ENCODE peak calls at places on chromosomes 13 and 19, in ten cellular contexts. N, B, D, H, M, W, L, F, C and O are unnamed samples.

GRCh38 chr19:14091086-14091884 is 734 bp upstream of the SAMD1 start:
- DNase-seq in F (peak), D (no peak), W (peak), M (no peak), L (peak), N (no peak), H (peak), B (no peak), C (no peak), O (peak)

GRCh38 chr19:10288662-10289166 is 1.0 kb upstream of the ICAM5 start:
- DNase-seq in D (no peak), M (no peak), B (peak), W (no peak), N (no peak), L (no peak), F (no peak), C (peak), H (peak), O (no peak)

GRCh38 chr19:49560358-49560900 is 19.9 kb downstream of the NOSIP start:
- DNase-seq in B (no peak), D (peak), L (no peak), M (no peak), C (no peak), N (no peak), W (no peak), H (peak), F (no peak), O (no peak)

GRCh38 chr13:50576156-50576555 is 267.3 kb downstream of the DLEU7 start:
- DNase-seq in L (no peak), H (no peak), W (no peak), D (no peak), M (no peak), F (no peak), C (no peak), B (peak), N (no peak), O (no peak)

GRCh38 chr19:30738047-30738446 is 365.9 kb downstream of the ZNF536 start:
- DNase-seq in D (no peak), M (no peak), W (no peak), F (no peak), L (no peak), B (no peak), H (no peak), C (no peak), N (no peak), O (no peak)

GRCh38 chr13:112119192-112120030 is 52.5 kb downstream of the SOX1 start:
- DNase-seq in N (no peak), W (no peak), D (no peak), H (no peak), F (no peak), L (no peak), M (no peak), B (peak), C (no peak), O (peak)

GRCh38 chr19:16376241-16376640 is 51.6 kb downstream of the KLF2 start:
- DNase-seq in C (no peak), L (no peak), F (no peak), D (no peak), B (no peak), M (no peak), N (no peak), H (no peak), W (no peak), O (no peak)

GRCh38 chr13:26679945-26680516 is 80.6 kb downstream of the GPR12 start:
- DNase-seq in D (no peak), M (no peak), C (peak), F (no peak), L (no peak), W (no peak), B (no peak), N (no peak), H (no peak), O (no peak)

GRCh38 chr13:21106089-21106488 is 44.7 kb upstream of the LATS2 start:
- DNase-seq in D (no peak), B (no peak), F (peak), C (no peak), L (no peak), W (no peak), M (no peak), H (no peak), N (no peak), O (no peak)

GRCh38 chr13:27971236-27971645 is 2.1 kb upstream of the CDX2 start:
- DNase-seq in L (no peak), H (no peak), W (peak), F (peak), N (no peak), D (no peak), B (peak), M (no peak), C (peak), O (no peak)

GRCh38 chr13:113495494-113496251 is 5.2 kb upstream of the DCUN1D2 start:
- DNase-seq in H (no peak), M (no peak), L (no peak), D (no peak), F (no peak), N (no peak), B (no peak), C (peak), W (peak), O (no peak)

GRCh38 chr19:49272204-49272603 is 52.8 kb downstream of the SLC6A16 start:
- DNase-seq in W (no peak), F (no peak), B (no peak), H (no peak), D (no peak), M (no peak), C (no peak), L (no peak), N (no peak), O (no peak)

GRCh38 chr19:7783991-7784421 is 21.0 kb downstream of the CLEC4M start:
- DNase-seq in L (no peak), H (no peak), W (peak), N (no peak), C (no peak), F (no peak), B (no peak), M (no peak), D (peak), O (no peak)

GRCh38 chr13:28147489-28147888 is 9.1 kb downstream of the PAN3 start:
- DNase-seq in L (no peak), D (no peak), B (no peak), M (no peak), C (no peak), F (no peak), N (no peak), H (no peak), W (no peak), O (no peak)

GRCh38 chr13:101401196-101401595 is 15.1 kb downstream of the NALCN start:
- DNase-seq in N (no peak), F (no peak), L (no peak), H (no peak), W (no peak), B (no peak), D (no peak), M (no peak), C (no peak), O (no peak)

GRCh38 chr19:40650749-40651305 is 39.6 kb downstream of the NUMBL start:
- DNase-seq in M (peak), W (no peak), L (peak), D (peak), B (no peak), F (peak), H (no peak), N (no peak), C (no peak), O (no peak)

GRCh38 chr19:40139533-40140287 is 49.0 kb upstream of the ZNF780A start:
- DNase-seq in B (no peak), D (no peak), C (peak), W (peak), F (no peak), M (no peak), L (no peak), H (peak), N (peak), O (no peak)

GRCh38 chr19:52910648-52911047 is 12.6 kb downstream of the ZNF888 start:
- DNase-seq in D (no peak), F (no peak), B (no peak), M (no peak), L (no peak), H (no peak), N (no peak), W (no peak), C (no peak), O (no peak)

GRCh38 chr19:11673608-11674041 is 65.1 kb downstream of the ZNF823 start:
- DNase-seq in M (peak), L (peak), C (peak), H (peak), D (peak), F (peak), B (peak), N (no peak), W (peak), O (peak)

GRCh38 chr13:42656136-42656535 is 82.2 kb downstream of the TNFSF11 start:
- DNase-seq in B (no peak), F (no peak), M (no peak), L (no peak), C (peak), W (no peak), H (no peak), D (no peak), N (no peak), O (no peak)

GRCh38 chr19:17754634-17755532 is 3.6 kb downstream of the FCHO1 start:
- DNase-seq in H (no peak), W (no peak), C (no peak), N (no peak), L (no peak), F (no peak), M (no peak), D (no peak), B (no peak), O (no peak)

GRCh38 chr13:38763446-38764381 is 76.8 kb downstream of the FREM2 start:
- DNase-seq in M (no peak), L (no peak), H (no peak), C (peak), F (no peak), D (no peak), N (no peak), W (peak), B (no peak), O (no peak)

GRCh38 chr19:3108775-3109174 is 14.6 kb downstream of the GNA11 start:
- DNase-seq in C (peak), F (no peak), D (peak), L (peak), B (peak), N (no peak), W (peak), M (peak), H (peak), O (no peak)

GRCh38 chr19:13260883-13261653 is 110.9 kb downstream of the IER2 start:
- DNase-seq in H (peak), F (peak), L (no peak), N (peak), D (no peak), B (peak), M (no peak), C (no peak), W (peak), O (no peak)

GRCh38 chr13:98489446-98490194 is 87.3 kb downstream of the STK24 start:
- DNase-seq in F (peak), M (peak), W (no peak), H (no peak), N (no peak), D (no peak), L (no peak), C (no peak), B (no peak), O (no peak)

GRCh38 chr13:111270765-111271164 is 49.7 kb upstream of the TEX29 start:
- DNase-seq in L (no peak), F (no peak), C (no peak), B (no peak), N (no peak), W (no peak), D (no peak), H (no peak), M (no peak), O (no peak)

GRCh38 chr19:1806184-1807029 is 5.7 kb downstream of the ATP8B3 start:
- DNase-seq in L (no peak), W (no peak), F (no peak), B (no peak), H (no peak), N (no peak), C (no peak), D (no peak), M (no peak), O (no peak)

GRCh38 chr19:42189133-42189532 is 28.3 kb downstream of the DEDD2 start:
- DNase-seq in W (no peak), N (no peak), D (no peak), L (no peak), B (no peak), M (no peak), C (no peak), F (no peak), H (no peak), O (no peak)

GRCh38 chr13:102097708-102098107 is 304.1 kb downstream of the FGF14 start:
- DNase-seq in C (no peak), B (no peak), H (no peak), W (no peak), D (no peak), L (no peak), N (no peak), F (no peak), M (no peak), O (no peak)

GRCh38 chr19:16372065-16372915 is 47.7 kb downstream of the KLF2 start:
- DNase-seq in D (no peak), N (no peak), W (no peak), M (no peak), L (no peak), C (no peak), H (no peak), B (no peak), F (no peak), O (no peak)

GRCh38 chr19:46697142-46697960 is 19.6 kb downstream of the PRKD2 start:
- DNase-seq in M (peak), L (peak), F (peak), C (peak), W (peak), D (peak), N (no peak), B (peak), H (peak), O (peak)

GRCh38 chr13:20815469-20815868 is 41.7 kb upstream of the EEF1AKMT1 start:
- DNase-seq in L (no peak), N (no peak), D (no peak), B (no peak), M (no peak), W (no peak), C (no peak), F (no peak), H (no peak), O (no peak)

DNA sequence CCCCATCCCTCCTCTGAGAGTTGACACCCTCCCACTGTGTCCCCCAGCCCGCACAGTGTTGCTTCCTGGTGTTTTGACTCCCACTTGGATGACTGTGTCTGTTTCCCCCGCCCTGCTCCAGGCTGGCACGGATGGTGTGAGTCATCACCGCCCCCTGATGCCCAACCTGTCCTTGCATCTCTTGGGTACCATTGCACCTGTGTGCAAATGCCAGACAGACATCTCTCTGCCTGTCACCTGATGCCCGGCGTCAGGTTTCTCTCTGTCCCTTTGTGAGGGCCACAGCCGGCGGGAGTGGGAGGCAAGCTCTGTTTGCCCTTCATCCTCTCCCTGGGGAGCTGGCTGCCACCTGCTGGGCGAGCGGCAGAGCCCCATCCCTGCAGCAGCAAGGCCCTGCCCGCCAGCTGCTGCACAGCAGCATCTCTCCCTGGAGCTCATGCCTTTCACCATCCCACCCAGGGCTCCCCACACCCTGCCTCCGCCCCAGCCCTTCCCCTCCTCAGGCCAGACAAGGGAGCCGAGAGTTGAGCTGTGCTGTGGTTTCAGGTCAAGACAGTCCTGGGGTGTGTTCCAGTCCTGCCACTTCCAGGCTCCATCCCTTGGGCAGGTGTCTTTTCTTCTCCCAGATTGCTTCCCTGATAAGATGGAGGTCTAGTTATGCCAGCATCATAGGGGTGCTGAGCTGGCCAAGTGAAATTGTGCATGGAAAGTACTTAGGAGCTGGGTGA is 29.7 kb downstream of the NKPD1 start:
- DNase-seq in W (peak), M (no peak), D (no peak), F (no peak), B (peak), N (no peak), L (no peak), C (peak), H (no peak), O (no peak)
- TF ChIP-seq CTCF in W (peak), M (no peak), D (no peak), F (no peak), B (no peak), N (no peak), L (no peak), C (no peak), H (no peak), O (no peak)

GRCh38 chr19:45323671-45324081 is 1.0 kb upstream of the CKM start:
- DNase-seq in W (peak), B (peak), L (no peak), H (no peak), M (peak), F (no peak), D (no peak), N (no peak), C (peak), O (no peak)
- H3K4me3 ChIP-seq in W (peak), B (peak), L (no peak), H (no peak), M (peak), F (peak), D (peak), N (no peak), C (peak), O (peak)

GRCh38 chr13:36359301-36359950 is 13.2 kb upstream of the SPART start:
- DNase-seq in M (no peak), F (no peak), W (no peak), B (no peak), N (no peak), L (no peak), D (no peak), C (no peak), H (no peak), O (no peak)

GRCh38 chr13:36358352-36358751 is 12.2 kb upstream of the SPART start:
- DNase-seq in F (no peak), L (no peak), D (no peak), M (no peak), H (no peak), B (no peak), C (no peak), W (no peak), N (no peak), O (no peak)

GRCh38 chr13:36362914-36363313 is 16.7 kb upstream of the SPART start:
- DNase-seq in L (no peak), W (no peak), B (no peak), H (no peak), D (no peak), C (no peak), M (no peak), F (no peak), N (no peak), O (no peak)

GRCh38 chr13:36362251-36362650 is 16.1 kb upstream of the SPART start:
- DNase-seq in F (no peak), D (no peak), N (no peak), M (no peak), H (no peak), C (no peak), B (no peak), L (no peak), W (no peak), O (no peak)

GRCh38 chr13:36360863-36361262 is 14.7 kb upstream of the SPART start:
- DNase-seq in D (no peak), C (no peak), H (no peak), W (no peak), M (no peak), N (no peak), L (no peak), B (no peak), F (no peak), O (no peak)
- H3K27ac ChIP-seq in D (peak), C (no peak), H (no peak), W (no peak), M (no peak), N (no peak), L (no peak), B (no peak), F (no peak), O (no peak)

GRCh38 chr13:80035096-80035495 is 305.8 kb downstream of the SPRY2 start:
- DNase-seq in L (no peak), F (no peak), B (no peak), D (no peak), C (no peak), W (no peak), N (no peak), H (no peak), M (no peak), O (no peak)

GRCh38 chr13:80029170-80029569 is 311.8 kb downstream of the SPRY2 start:
- DNase-seq in L (no peak), W (no peak), D (no peak), M (no peak), H (no peak), C (no peak), N (no peak), B (no peak), F (no peak), O (no peak)

GRCh38 chr13:80033286-80033685 is 307.6 kb downstream of the SPRY2 start:
- DNase-seq in L (no peak), M (no peak), F (no peak), B (no peak), D (no peak), W (no peak), N (no peak), C (no peak), H (no peak), O (no peak)

DNA sequence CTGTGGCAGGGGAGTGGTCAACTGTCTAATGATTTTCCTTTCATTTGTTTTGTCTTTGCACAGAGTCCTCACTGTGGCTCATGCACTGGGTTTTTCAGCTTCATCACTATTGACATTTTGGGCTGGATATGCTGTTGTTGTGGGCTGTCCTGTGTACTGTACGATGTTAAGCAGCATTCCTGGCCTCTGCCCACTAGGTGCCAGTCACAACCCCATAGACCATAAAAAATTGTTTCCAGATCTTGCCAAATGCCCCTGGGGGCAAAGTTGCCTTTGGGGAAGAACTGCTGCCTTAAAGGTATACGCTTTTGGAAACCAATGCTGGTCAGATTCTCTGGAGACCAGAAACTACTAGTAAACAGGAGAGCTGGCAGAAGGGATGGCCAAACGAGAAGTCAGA is 310.4 kb downstream of the SPRY2 start:
- DNase-seq in F (no peak), D (no peak), N (no peak), C (peak), M (no peak), B (no peak), H (no peak), L (no peak), W (no peak), O (no peak)
- TF ChIP-seq CTCF in F (no peak), D (peak), N (peak), C (peak), M (no peak), B (no peak), H (no peak), L (no peak), W (peak), O (no peak)